ENCODE peak calls at places on chromosomes 7 and 10, in eight cellular contexts. One of them, this sample, is unnamed.

GRCh38 chr10:69501657-69502056 is 50.4 kb downstream of the TSPAN15 start:
- DNase-seq in CD8-positive, alpha-beta T cell: no peak
- DNase-seq in naive thymus-derived CD4-positive, alpha-beta T cell: no peak
- DNase-seq in ovary: no peak
- DNase-seq in suprapubic skin: no peak
- DNase-seq in CD4-positive, alpha-beta memory T cell: no peak
- DNase-seq in endothelial cell of umbilical vein: no peak
- DNase-seq in AG04450: no peak
- DNase-seq in this sample: no peak

GRCh38 chr7:105690286-105690915 is 109.1 kb upstream of the EFCAB10 start:
- DNase-seq in CD8-positive, alpha-beta T cell: no peak
- DNase-seq in naive thymus-derived CD4-positive, alpha-beta T cell: no peak
- DNase-seq in ovary: no peak
- DNase-seq in suprapubic skin: no peak
- DNase-seq in CD4-positive, alpha-beta memory T cell: no peak
- DNase-seq in endothelial cell of umbilical vein: no peak
- DNase-seq in AG04450: no peak
- DNase-seq in this sample: no peak

GRCh38 chr10:20443094-20443493 is 454.0 kb downstream of the NEBL start:
- DNase-seq in CD8-positive, alpha-beta T cell: no peak
- DNase-seq in naive thymus-derived CD4-positive, alpha-beta T cell: no peak
- DNase-seq in ovary: no peak
- DNase-seq in suprapubic skin: no peak
- DNase-seq in CD4-positive, alpha-beta memory T cell: no peak
- DNase-seq in endothelial cell of umbilical vein: no peak
- DNase-seq in AG04450: no peak
- DNase-seq in this sample: no peak

GRCh38 chr10:71998840-71999194 is 34.6 kb downstream of the CHST3 start:
- DNase-seq in CD8-positive, alpha-beta T cell: no peak
- DNase-seq in naive thymus-derived CD4-positive, alpha-beta T cell: no peak
- DNase-seq in ovary: peak; percentile 76
- DNase-seq in suprapubic skin: no peak
- DNase-seq in CD4-positive, alpha-beta memory T cell: no peak
- DNase-seq in endothelial cell of umbilical vein: peak; percentile 55
- DNase-seq in AG04450: no peak
- DNase-seq in this sample: peak; percentile 66

GRCh38 chr10:19498348-19499290 is 317.6 kb upstream of the PLXDC2 start:
- DNase-seq in CD8-positive, alpha-beta T cell: no peak
- DNase-seq in naive thymus-derived CD4-positive, alpha-beta T cell: no peak
- DNase-seq in ovary: no peak
- DNase-seq in suprapubic skin: no peak
- DNase-seq in CD4-positive, alpha-beta memory T cell: no peak
- DNase-seq in endothelial cell of umbilical vein: no peak
- DNase-seq in AG04450: no peak
- DNase-seq in this sample: no peak

GRCh38 chr10:120382360-120382759 is 74.7 kb upstream of the PLPP4 start:
- DNase-seq in CD8-positive, alpha-beta T cell: no peak
- DNase-seq in naive thymus-derived CD4-positive, alpha-beta T cell: no peak
- DNase-seq in ovary: no peak
- DNase-seq in suprapubic skin: no peak
- DNase-seq in CD4-positive, alpha-beta memory T cell: no peak
- DNase-seq in endothelial cell of umbilical vein: no peak
- DNase-seq in AG04450: no peak
- DNase-seq in this sample: no peak

GRCh38 chr7:120709931-120710330 is 148.0 kb downstream of the TSPAN12 start:
- DNase-seq in CD8-positive, alpha-beta T cell: no peak
- DNase-seq in naive thymus-derived CD4-positive, alpha-beta T cell: no peak
- DNase-seq in ovary: no peak
- DNase-seq in suprapubic skin: no peak
- DNase-seq in CD4-positive, alpha-beta memory T cell: no peak
- DNase-seq in endothelial cell of umbilical vein: no peak
- DNase-seq in AG04450: no peak
- DNase-seq in this sample: no peak

GRCh38 chr7:48171190-48171589 is at the start of gene ABCA13:
- DNase-seq in CD8-positive, alpha-beta T cell: no peak
- DNase-seq in naive thymus-derived CD4-positive, alpha-beta T cell: no peak
- DNase-seq in ovary: no peak
- DNase-seq in suprapubic skin: no peak
- DNase-seq in CD4-positive, alpha-beta memory T cell: no peak
- DNase-seq in endothelial cell of umbilical vein: no peak
- DNase-seq in AG04450: no peak
- DNase-seq in this sample: no peak

GRCh38 chr10:73884017-73884416 is 9.7 kb upstream of the CAMK2G start:
- DNase-seq in CD8-positive, alpha-beta T cell: no peak
- DNase-seq in naive thymus-derived CD4-positive, alpha-beta T cell: no peak
- DNase-seq in ovary: no peak
- DNase-seq in suprapubic skin: no peak
- DNase-seq in CD4-positive, alpha-beta memory T cell: no peak
- DNase-seq in endothelial cell of umbilical vein: no peak
- DNase-seq in AG04450: no peak
- DNase-seq in this sample: no peak

GRCh38 chr7:70114854-70115253 is 516.6 kb downstream of the AUTS2 start:
- DNase-seq in CD8-positive, alpha-beta T cell: no peak
- DNase-seq in naive thymus-derived CD4-positive, alpha-beta T cell: no peak
- DNase-seq in ovary: no peak
- DNase-seq in suprapubic skin: no peak
- DNase-seq in CD4-positive, alpha-beta memory T cell: no peak
- DNase-seq in endothelial cell of umbilical vein: no peak
- DNase-seq in AG04450: no peak
- DNase-seq in this sample: no peak

GRCh38 chr7:17144313-17144712 is 154.1 kb upstream of the AHR start:
- DNase-seq in CD8-positive, alpha-beta T cell: peak; percentile 33
- DNase-seq in naive thymus-derived CD4-positive, alpha-beta T cell: no peak
- DNase-seq in ovary: no peak
- DNase-seq in suprapubic skin: no peak
- DNase-seq in CD4-positive, alpha-beta memory T cell: peak; percentile 34
- DNase-seq in endothelial cell of umbilical vein: peak; percentile 22
- DNase-seq in AG04450: no peak
- DNase-seq in this sample: no peak

GRCh38 chr7:134428942-134429341 is 30.0 kb downstream of the AKR1B1 start:
- DNase-seq in CD8-positive, alpha-beta T cell: no peak
- DNase-seq in naive thymus-derived CD4-positive, alpha-beta T cell: no peak
- DNase-seq in ovary: no peak
- DNase-seq in suprapubic skin: no peak
- DNase-seq in CD4-positive, alpha-beta memory T cell: no peak
- DNase-seq in endothelial cell of umbilical vein: no peak
- DNase-seq in AG04450: no peak
- DNase-seq in this sample: no peak

GRCh38 chr7:19353158-19353557 is 207.9 kb upstream of the FERD3L start:
- DNase-seq in CD8-positive, alpha-beta T cell: no peak
- DNase-seq in naive thymus-derived CD4-positive, alpha-beta T cell: no peak
- DNase-seq in ovary: no peak
- DNase-seq in suprapubic skin: no peak
- DNase-seq in CD4-positive, alpha-beta memory T cell: no peak
- DNase-seq in endothelial cell of umbilical vein: no peak
- DNase-seq in AG04450: no peak
- DNase-seq in this sample: no peak

DNA sequence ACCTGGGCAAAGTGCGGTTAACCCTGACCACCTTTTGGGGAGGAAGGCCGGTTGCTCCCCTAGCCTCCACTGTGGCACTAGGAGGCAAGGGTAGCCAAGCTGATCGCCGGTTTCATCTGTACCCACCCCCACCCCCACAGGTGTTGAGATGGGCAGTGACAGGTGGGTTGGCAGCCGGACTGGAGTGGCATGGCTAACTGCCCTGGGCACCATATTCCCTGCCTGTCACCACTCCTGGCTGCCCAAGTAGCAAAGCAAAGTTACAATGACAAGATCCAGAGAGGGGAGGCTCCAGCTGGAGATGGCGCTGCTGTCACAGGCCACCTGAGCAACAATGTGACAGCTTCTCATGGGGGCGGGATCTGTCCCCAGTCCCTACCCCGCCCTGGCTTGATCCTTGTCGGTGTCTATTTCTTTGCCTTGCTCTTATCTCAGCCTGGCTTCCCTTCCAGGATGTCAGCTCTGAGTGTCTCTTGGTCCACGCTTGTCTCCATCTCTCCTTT is 27.0 kb upstream of the BMS1 start:
- DNase-seq in CD8-positive, alpha-beta T cell: no peak
- DNase-seq in naive thymus-derived CD4-positive, alpha-beta T cell: no peak
- DNase-seq in ovary: no peak
- DNase-seq in suprapubic skin: no peak
- DNase-seq in CD4-positive, alpha-beta memory T cell: no peak
- DNase-seq in endothelial cell of umbilical vein: no peak
- DNase-seq in AG04450: no peak
- DNase-seq in this sample: no peak
- H3K27me3 ChIP-seq in CD8-positive, alpha-beta T cell: peaks cover 27% of the 10 kb centered on the region
- H3K27me3 ChIP-seq in naive thymus-derived CD4-positive, alpha-beta T cell: peaks cover 10% of the 10 kb centered on the region
- H3K27me3 ChIP-seq in ovary: no peaks in the 10 kb centered on the region
- H3K27me3 ChIP-seq in suprapubic skin: peaks cover 19% of the 10 kb centered on the region
- H3K27me3 ChIP-seq in CD4-positive, alpha-beta memory T cell: peaks cover 12% of the 10 kb centered on the region
- H3K27me3 ChIP-seq in endothelial cell of umbilical vein: peaks cover 35% of the 10 kb centered on the region
- H3K27me3 ChIP-seq in AG04450: peaks cover 37% of the 10 kb centered on the region
- H3K27me3 ChIP-seq in this sample: peaks cover 69% of the 10 kb centered on the region

GRCh38 chr7:155861480-155861868 is 49.2 kb upstream of the SHH start:
- DNase-seq in CD8-positive, alpha-beta T cell: no peak
- DNase-seq in naive thymus-derived CD4-positive, alpha-beta T cell: no peak
- DNase-seq in ovary: no peak
- DNase-seq in suprapubic skin: peak; percentile 11
- DNase-seq in CD4-positive, alpha-beta memory T cell: no peak
- DNase-seq in endothelial cell of umbilical vein: no peak
- DNase-seq in AG04450: no peak
- DNase-seq in this sample: no peak
- H3K27me3 ChIP-seq in CD8-positive, alpha-beta T cell: no peaks in the 10 kb centered on the region
- H3K27me3 ChIP-seq in naive thymus-derived CD4-positive, alpha-beta T cell: no peaks in the 10 kb centered on the region
- H3K27me3 ChIP-seq in ovary: no peaks in the 10 kb centered on the region
- H3K27me3 ChIP-seq in suprapubic skin: peaks cover 20% of the 10 kb centered on the region
- H3K27me3 ChIP-seq in CD4-positive, alpha-beta memory T cell: peaks cover 3% of the 10 kb centered on the region
- H3K27me3 ChIP-seq in endothelial cell of umbilical vein: no peaks in the 10 kb centered on the region
- H3K27me3 ChIP-seq in AG04450: peaks cover 2% of the 10 kb centered on the region
- H3K27me3 ChIP-seq in this sample: peaks cover 63% of the 10 kb centered on the region

GRCh38 chr7:132578826-132579225 is 2.6 kb upstream of the PLXNA4 start:
- DNase-seq in CD8-positive, alpha-beta T cell: no peak
- DNase-seq in naive thymus-derived CD4-positive, alpha-beta T cell: no peak
- DNase-seq in ovary: no peak
- DNase-seq in suprapubic skin: no peak
- DNase-seq in CD4-positive, alpha-beta memory T cell: no peak
- DNase-seq in endothelial cell of umbilical vein: no peak
- DNase-seq in AG04450: no peak
- DNase-seq in this sample: no peak

GRCh38 chr7:132580277-132580676 is 4.0 kb upstream of the PLXNA4 start:
- DNase-seq in CD8-positive, alpha-beta T cell: no peak
- DNase-seq in naive thymus-derived CD4-positive, alpha-beta T cell: no peak
- DNase-seq in ovary: no peak
- DNase-seq in suprapubic skin: no peak
- DNase-seq in CD4-positive, alpha-beta memory T cell: no peak
- DNase-seq in endothelial cell of umbilical vein: no peak
- DNase-seq in AG04450: no peak
- DNase-seq in this sample: no peak

GRCh38 chr7:132580717-132581285 is 4.5 kb upstream of the PLXNA4 start:
- DNase-seq in CD8-positive, alpha-beta T cell: peak; percentile 42
- DNase-seq in naive thymus-derived CD4-positive, alpha-beta T cell: peak; percentile 64
- DNase-seq in ovary: peak; percentile 84
- DNase-seq in suprapubic skin: peak; percentile 83
- DNase-seq in CD4-positive, alpha-beta memory T cell: peak; percentile 62
- DNase-seq in endothelial cell of umbilical vein: peak; percentile 78
- DNase-seq in AG04450: peak; percentile 36
- DNase-seq in this sample: peak; percentile 64

GRCh38 chr7:132578050-132578370 is 1.7 kb upstream of the PLXNA4 start:
- DNase-seq in CD8-positive, alpha-beta T cell: no peak
- DNase-seq in naive thymus-derived CD4-positive, alpha-beta T cell: no peak
- DNase-seq in ovary: no peak
- DNase-seq in suprapubic skin: no peak
- DNase-seq in CD4-positive, alpha-beta memory T cell: no peak
- DNase-seq in endothelial cell of umbilical vein: no peak
- DNase-seq in AG04450: no peak
- DNase-seq in this sample: no peak

GRCh38 chr7:132579260-132579899 is 3.1 kb upstream of the PLXNA4 start:
- DNase-seq in CD8-positive, alpha-beta T cell: no peak
- DNase-seq in naive thymus-derived CD4-positive, alpha-beta T cell: no peak
- DNase-seq in ovary: no peak
- DNase-seq in suprapubic skin: no peak
- DNase-seq in CD4-positive, alpha-beta memory T cell: no peak
- DNase-seq in endothelial cell of umbilical vein: no peak
- DNase-seq in AG04450: no peak
- DNase-seq in this sample: no peak
- H3K27me3 ChIP-seq in CD8-positive, alpha-beta T cell: peaks cover 15% of the 10 kb centered on the region
- H3K27me3 ChIP-seq in naive thymus-derived CD4-positive, alpha-beta T cell: peaks cover 9% of the 10 kb centered on the region
- H3K27me3 ChIP-seq in ovary: no peaks in the 10 kb centered on the region
- H3K27me3 ChIP-seq in suprapubic skin: peaks cover 47% of the 10 kb centered on the region
- H3K27me3 ChIP-seq in CD4-positive, alpha-beta memory T cell: peaks cover 32% of the 10 kb centered on the region
- H3K27me3 ChIP-seq in endothelial cell of umbilical vein: no peaks in the 10 kb centered on the region
- H3K27me3 ChIP-seq in AG04450: peaks cover 43% of the 10 kb centered on the region
- H3K27me3 ChIP-seq in this sample: peaks cover 38% of the 10 kb centered on the region

DNA sequence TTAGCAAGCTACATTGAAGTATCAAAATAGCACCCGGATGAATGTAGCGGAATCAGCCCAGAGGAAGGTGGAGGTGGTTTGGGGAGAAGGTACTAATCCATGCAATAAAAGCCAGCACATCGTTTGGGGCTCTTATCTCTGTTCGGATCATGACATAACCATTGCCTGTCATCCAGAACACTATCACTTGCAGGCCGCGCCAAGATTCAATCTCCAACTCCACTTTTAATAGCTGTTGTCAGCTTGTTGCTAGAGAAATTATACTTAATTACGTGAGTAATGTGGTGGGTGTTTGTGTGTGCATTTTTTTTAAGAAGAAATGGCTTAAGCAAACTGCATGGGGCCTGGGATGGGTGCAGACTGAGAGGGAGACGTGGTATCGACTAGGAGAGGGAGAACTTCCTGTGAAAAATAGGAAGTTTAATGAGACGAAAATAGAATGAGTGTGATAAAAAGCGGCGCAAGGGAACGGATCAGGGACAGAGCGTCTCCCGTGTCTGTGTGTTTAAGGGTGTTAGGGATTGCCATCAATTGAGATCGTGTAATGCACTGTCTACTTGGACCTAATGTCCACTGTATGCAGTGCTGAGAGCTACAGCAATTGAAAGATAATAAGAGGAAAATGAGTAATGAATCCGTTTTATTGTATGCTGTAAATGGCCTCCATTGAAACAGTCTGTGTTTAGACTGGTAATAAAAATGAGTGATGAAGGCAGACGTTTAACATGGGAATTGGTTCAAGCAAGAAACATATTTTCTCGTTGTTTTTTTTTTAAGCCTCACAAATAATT is 27.6 kb upstream of the SFMBT2 start:
- DNase-seq in CD8-positive, alpha-beta T cell: no peak
- DNase-seq in naive thymus-derived CD4-positive, alpha-beta T cell: no peak
- DNase-seq in ovary: no peak
- DNase-seq in suprapubic skin: no peak
- DNase-seq in CD4-positive, alpha-beta memory T cell: no peak
- DNase-seq in endothelial cell of umbilical vein: peak; percentile 5
- DNase-seq in AG04450: no peak
- DNase-seq in this sample: no peak
- H3K27me3 ChIP-seq in CD8-positive, alpha-beta T cell: no peaks in the 10 kb centered on the region
- H3K27me3 ChIP-seq in naive thymus-derived CD4-positive, alpha-beta T cell: no peaks in the 10 kb centered on the region
- H3K27me3 ChIP-seq in ovary: no peaks in the 10 kb centered on the region
- H3K27me3 ChIP-seq in suprapubic skin: peaks cover 59% of the 10 kb centered on the region
- H3K27me3 ChIP-seq in CD4-positive, alpha-beta memory T cell: no peaks in the 10 kb centered on the region
- H3K27me3 ChIP-seq in endothelial cell of umbilical vein: no peaks in the 10 kb centered on the region
- H3K27me3 ChIP-seq in AG04450: no peaks in the 10 kb centered on the region
- H3K27me3 ChIP-seq in this sample: peaks cover 96% of the 10 kb centered on the region